ENCODE peak calls at places on chromosomes 7 and 10, in five cellular contexts. O is H1, D is neuronal stem cell, M is trophoblast cell, N is mesenchymal stem cell. T is an unnamed sample.

GRCh38 chr10:13993169-13993568 is 337.6 kb downstream of the FRMD4A start:
- DNase-seq in N (peak; percentile 66), D (no peak), M (no peak), O (no peak), T (no peak)

GRCh38 chr10:132526676-132527075 is 10.9 kb upstream of the INPP5A start:
- DNase-seq in O (no peak), D (no peak), M (no peak), N (peak; percentile 69), T (no peak)

GRCh38 chr7:67573639-67574038 is 577.0 kb downstream of the TYW1 start:
- DNase-seq in D (no peak), N (no peak), M (no peak), O (no peak), T (no peak)

GRCh38 chr7:106878748-106879439 is 13.8 kb downstream of the PIK3CG start:
- DNase-seq in D (no peak), M (no peak), N (no peak), O (no peak), T (no peak)

GRCh38 chr10:29256019-29256418 is 32.9 kb upstream of the LYZL1 start:
- DNase-seq in O (no peak), M (no peak), D (no peak), N (no peak), T (no peak)

GRCh38 chr10:116151076-116151475 is 121.9 kb downstream of the GFRA1 start:
- DNase-seq in D (no peak), M (no peak), N (no peak), O (no peak), T (no peak)

GRCh38 chr7:101717986-101718746 is 89.1 kb upstream of the MYL10 start:
- DNase-seq in O (no peak), D (no peak), N (peak; percentile 93), M (no peak), T (no peak)

GRCh38 chr10:49153115-49153514 is 19.3 kb upstream of the FAM170B start:
- DNase-seq in O (no peak), D (no peak), M (no peak), N (no peak), T (no peak)

GRCh38 chr10:108166401-108166800 is 1001.9 kb upstream of the SORCS1 start:
- DNase-seq in N (no peak), D (no peak), O (no peak), M (no peak), T (no peak)

GRCh38 chr10:61465807-61466425 is 12.7 kb upstream of the TMEM26 start:
- DNase-seq in O (peak; percentile 10), M (no peak), N (peak; percentile 24), D (no peak), T (peak; percentile 39)

GRCh38 chr10:117134084-117135025 is 3.7 kb downstream of the VAX1 start:
- DNase-seq in O (no peak), D (peak; percentile 49), M (peak; percentile 10), N (no peak), T (peak; percentile 54)

GRCh38 chr7:32479574-32480200 is 10.5 kb downstream of the LSM5 start:
- DNase-seq in D (no peak), M (peak; percentile 82), O (no peak), N (peak; percentile 51), T (no peak)

GRCh38 chr10:87920538-87920937 is 57.1 kb downstream of the PTEN start:
- DNase-seq in D (no peak), O (no peak), N (no peak), M (no peak), T (no peak)
- H3K4me1 ChIP-seq in D (peaks cover 1% of the 10 kb centered on the region), O (peaks cover 3% of the 10 kb centered on the region), N (peaks cover under 1% of the 10 kb centered on the region), M (no peaks in the 10 kb centered on the region), T (peaks cover 2% of the 10 kb centered on the region)

DNA sequence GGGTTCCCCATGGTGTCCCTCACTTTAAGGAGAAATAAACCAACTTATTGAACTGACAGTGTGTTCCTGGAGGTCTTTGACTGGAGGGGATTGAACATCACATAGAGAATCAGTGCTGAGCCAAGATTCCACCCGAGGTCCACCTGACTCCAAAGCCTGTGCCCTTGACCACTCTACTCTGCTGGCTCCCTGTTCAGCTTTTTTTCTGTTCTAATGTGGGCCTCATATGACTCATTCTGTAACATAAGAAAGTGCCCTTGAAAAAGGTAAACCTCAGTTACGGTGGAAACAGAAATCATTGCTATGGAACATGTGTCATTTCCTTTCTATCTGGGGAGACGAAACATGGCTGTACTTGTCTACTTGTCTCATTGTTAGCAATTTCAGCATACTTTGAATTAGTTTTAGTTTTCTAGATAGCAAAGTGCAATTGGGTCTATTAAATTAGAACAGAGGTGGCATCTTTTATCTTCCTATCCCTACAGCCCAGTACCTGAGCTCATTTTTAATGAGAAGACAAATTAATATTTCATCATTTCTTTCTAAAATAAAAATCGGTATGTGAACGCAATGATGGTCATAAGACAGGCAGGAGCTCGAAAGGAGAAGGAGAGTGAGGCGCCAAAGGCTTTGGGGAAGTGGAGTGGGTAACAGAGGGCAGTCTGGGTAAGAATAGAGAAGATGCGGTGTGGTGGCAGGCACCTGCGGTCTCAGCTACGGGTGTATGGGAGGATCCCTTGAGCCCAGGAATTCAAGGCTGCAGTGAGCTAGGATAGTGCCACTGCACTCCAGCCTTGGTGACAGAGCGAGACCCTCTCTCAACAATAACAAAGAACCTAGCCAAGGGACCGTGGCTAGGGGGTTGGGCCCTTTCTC is 1.5 kb downstream of the GSDME start:
- DNase-seq in N (peak; percentile 68), O (no peak), M (peak; percentile 49), D (no peak), T (no peak)
- H2BK12ac ChIP-seq in N (no peak overlapping the region), O (peak overlapping the region; percentile 44), M (no peak overlapping the region), D (no peak overlapping the region), T (no peak overlapping the region)

DNA sequence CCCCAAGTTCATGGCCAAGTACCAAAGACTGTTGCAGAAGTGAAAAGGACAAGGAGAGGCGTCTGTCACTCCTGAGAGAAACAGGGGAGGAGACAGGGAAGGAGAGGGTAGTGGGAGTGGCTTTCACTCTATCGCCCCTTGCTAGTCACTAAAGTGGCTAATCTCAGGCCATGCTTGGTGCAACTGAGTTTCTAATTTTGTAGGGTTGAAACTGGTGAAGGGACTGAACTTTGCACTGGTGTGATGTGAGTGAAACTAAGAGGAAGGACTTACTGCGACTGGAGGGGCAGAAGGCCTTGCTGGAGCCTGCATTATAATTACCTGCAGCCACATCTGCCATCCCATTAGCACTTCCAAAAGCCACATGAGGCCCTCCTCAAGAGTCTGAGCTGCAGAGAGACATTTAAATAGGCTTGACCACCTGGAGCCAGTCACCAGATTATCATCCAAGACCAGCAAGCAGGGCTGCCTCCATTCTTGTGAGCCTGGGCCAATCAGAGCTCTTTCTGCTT is 107.2 kb upstream of the EEPD1 start:
- DNase-seq in D (no peak), M (no peak), N (no peak), O (no peak), T (peak; percentile 63)
- H3K14ac ChIP-seq in D (no peak overlapping the region), M (no peak overlapping the region), N (no peak overlapping the region), O (no peak overlapping the region), T (no peak overlapping the region)

GRCh38 chr10:100185364-100186252 is at the start of gene ERLIN1:
- DNase-seq in D (peak; percentile 93), N (peak; percentile 92), O (peak; percentile 59), M (peak; percentile 99), T (peak; percentile 93)

GRCh38 chr10:100184426-100185219 is 1.2 kb downstream of the ERLIN1 start:
- DNase-seq in M (no peak), O (no peak), D (no peak), N (peak; percentile 46), T (no peak)

GRCh38 chr10:100183482-100183881 is 2.3 kb downstream of the ERLIN1 start:
- DNase-seq in M (peak; percentile 95), N (peak; percentile 44), O (no peak), D (no peak), T (no peak)

GRCh38 chr10:100182908-100183307 is 2.9 kb downstream of the ERLIN1 start:
- DNase-seq in D (no peak), N (no peak), O (no peak), M (no peak), T (no peak)

DNA sequence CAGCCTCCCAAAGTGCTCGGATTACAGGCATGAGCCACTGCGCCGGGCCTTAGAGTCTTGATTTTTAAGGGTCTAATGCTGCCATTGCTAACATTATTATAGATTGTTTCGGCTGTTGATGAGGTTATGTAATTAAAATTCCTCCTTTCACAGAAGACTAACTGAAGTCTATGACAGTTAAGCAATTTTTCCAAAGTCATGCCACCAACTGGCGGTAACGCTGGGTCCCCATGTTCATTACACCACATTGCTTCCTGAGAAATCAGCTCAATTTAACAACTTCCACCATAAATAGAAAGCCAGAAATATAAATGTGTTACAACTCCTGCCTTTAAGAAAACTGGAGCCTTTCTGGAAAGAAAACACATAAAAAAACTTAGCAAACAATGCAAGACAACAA is 3.5 kb downstream of the ERLIN1 start:
- DNase-seq in N (no peak), O (no peak), M (no peak), D (no peak), T (no peak)
- H3K4me1 ChIP-seq in N (peaks cover 6% of the 10 kb centered on the region), O (no peaks in the 10 kb centered on the region), M (peaks cover 6% of the 10 kb centered on the region), D (peaks cover 13% of the 10 kb centered on the region), T (no peaks in the 10 kb centered on the region)

GRCh38 chr7:53541467-53541866 is 506.0 kb downstream of the POM121L12 start:
- DNase-seq in N (no peak), O (no peak), M (no peak), D (no peak), T (no peak)

GRCh38 chr7:53542164-53542563 is 506.7 kb downstream of the POM121L12 start:
- DNase-seq in M (no peak), O (no peak), D (no peak), N (no peak), T (no peak)

GRCh38 chr7:53539558-53539957 is 504.1 kb downstream of the POM121L12 start:
- DNase-seq in N (no peak), M (no peak), O (no peak), D (no peak), T (no peak)
- H2BK12ac ChIP-seq in N (no peak overlapping the region), M (no peak overlapping the region), O (no peak overlapping the region), D (no peak overlapping the region), T (no peak overlapping the region)

DNA sequence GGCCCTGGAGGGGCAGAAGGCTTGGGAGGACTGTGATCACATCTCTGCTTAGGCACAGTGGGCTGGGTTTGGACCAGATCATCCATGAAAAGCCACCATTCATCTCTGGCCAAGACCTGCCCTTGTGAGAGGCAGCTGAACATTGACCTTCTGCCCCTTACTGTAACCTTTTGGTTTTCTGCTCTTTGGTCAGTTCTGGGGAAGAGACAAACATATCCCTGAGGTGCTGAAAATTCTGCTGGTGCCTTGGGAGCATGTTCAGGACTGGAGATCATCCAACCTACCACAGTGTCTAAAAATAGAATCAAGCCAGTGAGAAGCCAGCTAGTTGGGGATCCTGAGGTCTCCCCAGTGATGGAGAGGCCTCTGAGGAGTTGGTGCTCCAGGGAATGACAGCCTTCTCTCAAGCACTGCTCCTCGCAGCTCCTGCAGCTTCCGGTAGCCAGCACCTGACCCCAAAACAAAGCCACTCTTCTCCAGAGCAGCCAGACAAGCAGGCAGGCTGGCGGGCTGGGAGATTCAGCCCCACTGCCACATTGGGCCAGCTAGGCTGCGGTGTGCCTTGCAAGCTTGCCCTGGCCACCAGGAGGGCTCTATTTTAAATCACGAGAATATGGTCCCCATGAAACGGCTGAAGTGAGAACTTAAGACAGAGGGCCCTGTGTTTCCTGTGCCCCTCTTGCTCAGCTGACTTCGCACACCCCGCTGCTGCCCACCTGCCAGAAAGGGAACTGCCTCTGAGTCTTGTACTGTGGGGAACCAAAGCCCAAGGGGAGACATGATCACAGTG is 37.8 kb upstream of the UBE2H start:
- DNase-seq in M (no peak), D (no peak), O (no peak), N (peak; percentile 14), T (peak; percentile 37)
- H3K14ac ChIP-seq in M (no peak overlapping the region), D (no peak overlapping the region), O (no peak overlapping the region), N (no peak overlapping the region), T (no peak overlapping the region)

T was measured in H9.